ENCODE peak calls at places on chromosomes 7 and 10, in six cellular contexts. C, U, Q, Y, N and T are unnamed samples.

GRCh38 chr7:9189683-9190082 is 756.3 kb downstream of the NXPH1 start:
- DNase-seq in C (peak; percentile 47), U (peak; percentile 99), Q (no peak), Y (peak; percentile 30), N (no peak), T (no peak)

GRCh38 chr10:5585517-5586222 is 60.9 kb downstream of the CALML3 start:
- DNase-seq in C (peak; percentile 45), U (peak; percentile 33), Q (no peak), Y (no peak), N (no peak), T (no peak)

GRCh38 chr10:1406172-1406975 is 331.0 kb downstream of the ADARB2 start:
- DNase-seq in C (no peak), U (no peak), Q (no peak), Y (no peak), N (no peak), T (no peak)

GRCh38 chr7:39212881-39213280 is 235.2 kb downstream of the POU6F2 start:
- DNase-seq in C (peak; percentile 12), U (peak; percentile 39), Q (no peak), Y (no peak), N (no peak), T (no peak)

GRCh38 chr7:100914208-100914878 is 18.7 kb upstream of the ACHE start:
- DNase-seq in C (no peak), U (no peak), Q (no peak), Y (no peak), N (no peak), T (no peak)

GRCh38 chr10:128377364-128377987 is 251.3 kb upstream of the MKI67 start:
- DNase-seq in C (no peak), U (no peak), Q (no peak), Y (no peak), N (no peak), T (no peak)

GRCh38 chr7:105894131-105894530 is 17.7 kb upstream of the ATXN7L1 start:
- DNase-seq in C (no peak), U (no peak), Q (no peak), Y (no peak), N (no peak), T (no peak)

GRCh38 chr7:26034386-26034785 is 117.6 kb upstream of the NFE2L3 start:
- DNase-seq in C (no peak), U (no peak), Q (no peak), Y (no peak), N (no peak), T (no peak)

GRCh38 chr10:28668363-28669226 is 8.7 kb upstream of the BAMBI start:
- DNase-seq in C (peak; percentile 11), U (peak; percentile 95), Q (no peak), Y (peak; percentile 81), N (no peak), T (peak; percentile 24)

GRCh38 chr10:75260990-75261389 is 25.2 kb upstream of the COMTD1 start:
- DNase-seq in C (no peak), U (no peak), Q (no peak), Y (no peak), N (no peak), T (no peak)

GRCh38 chr10:45410807-45411606 is 37.0 kb downstream of the ALOX5 start:
- DNase-seq in C (no peak), U (no peak), Q (no peak), Y (no peak), N (no peak), T (no peak)

GRCh38 chr7:37320140-37320839 is 128.4 kb downstream of the ELMO1 start:
- DNase-seq in C (peak; percentile 64), U (no peak), Q (no peak), Y (no peak), N (no peak), T (no peak)

GRCh38 chr7:133054167-133054840 is 27.6 kb downstream of the CHCHD3 start:
- DNase-seq in C (no peak), U (no peak), Q (no peak), Y (no peak), N (no peak), T (no peak)

GRCh38 chr10:91220954-91221696 is 662 bp downstream of the PCGF5 start:
- DNase-seq in C (no peak), U (peak; percentile 57), Q (no peak), Y (no peak), N (no peak), T (no peak)

GRCh38 chr10:112752268-112752667 is 197.8 kb upstream of the TCF7L2 start:
- DNase-seq in C (no peak), U (no peak), Q (no peak), Y (no peak), N (no peak), T (no peak)

GRCh38 chr7:17274551-17275245 is 23.8 kb upstream of the AHR start:
- DNase-seq in C (no peak), U (no peak), Q (no peak), Y (peak; percentile 13), N (no peak), T (no peak)

GRCh38 chr10:1462994-1463633 is 274.2 kb downstream of the ADARB2 start:
- DNase-seq in C (no peak), U (no peak), Q (no peak), Y (no peak), N (no peak), T (no peak)

GRCh38 chr7:37311282-37311868 is 137.3 kb downstream of the ELMO1 start:
- DNase-seq in C (no peak), U (no peak), Q (no peak), Y (no peak), N (no peak), T (peak; percentile 14)

GRCh38 chr7:46607176-46607575 is 686.1 kb upstream of the IGFBP3 start:
- DNase-seq in C (no peak), U (no peak), Q (no peak), Y (no peak), N (no peak), T (no peak)

GRCh38 chr7:129950191-129950940 is 2.4 kb downstream of the UBE2H start:
- DNase-seq in C (peak; percentile 5), U (peak; percentile 59), Q (no peak), Y (peak; percentile 30), N (no peak), T (no peak)

GRCh38 chr7:44966731-44967538 is 11.9 kb downstream of the MYO1G start:
- DNase-seq in C (no peak), U (peak; percentile 68), Q (no peak), Y (no peak), N (no peak), T (no peak)

GRCh38 chr10:99965700-99966099 is 44.0 kb downstream of the DNMBP start:
- DNase-seq in C (no peak), U (no peak), Q (no peak), Y (no peak), N (no peak), T (no peak)

GRCh38 chr7:19754521-19755116 is 18.8 kb downstream of the TMEM196 start:
- DNase-seq in C (peak; percentile 41), U (peak; percentile 65), Q (no peak), Y (peak; percentile 75), N (no peak), T (no peak)

GRCh38 chr7:54672519-54672918 is 86.5 kb downstream of the SEC61G start:
- DNase-seq in C (no peak), U (no peak), Q (no peak), Y (no peak), N (no peak), T (no peak)

GRCh38 chr10:24790073-24790472 is 66.4 kb upstream of the ARHGAP21 start:
- DNase-seq in C (no peak), U (peak; percentile 15), Q (no peak), Y (peak; percentile 0), N (no peak), T (no peak)